ENCODE peak calls at places on chromosomes 11 and 22, in four cellular contexts. G, F, N and E are unnamed samples.

GRCh38 chr11:133946541-133947297 is 10.0 kb downstream of the IGSF9B start:
- DNase-seq in G (no peak), F (no peak), N (no peak), E (no peak)

GRCh38 chr22:32920032-32920628 is 118.6 kb downstream of the TIMP3 start:
- DNase-seq in G (no peak), F (peak; percentile 90), N (peak; percentile 51), E (no peak)

GRCh38 chr11:28144808-28145207 is 36.6 kb downstream of the METTL15 start:
- DNase-seq in G (no peak), F (peak; percentile 26), N (no peak), E (no peak)

GRCh38 chr22:22060200-22061084 is 77.9 kb upstream of the TOP3B start:
- DNase-seq in G (peak; percentile 70), F (peak; percentile 36), N (peak; percentile 56), E (peak; percentile 89)

GRCh38 chr22:32804036-32804435 is 2.5 kb downstream of the TIMP3 start:
- DNase-seq in G (peak; percentile 57), F (peak; percentile 46), N (no peak), E (no peak)

GRCh38 chr11:79052539-79052938 is 388.3 kb downstream of the TENM4 start:
- DNase-seq in G (peak; percentile 25), F (no peak), N (no peak), E (no peak)

GRCh38 chr11:22244986-22245592 is 52.2 kb downstream of the ANO5 start:
- DNase-seq in G (peak; percentile 57), F (peak; percentile 57), N (no peak), E (peak; percentile 5)

GRCh38 chr22:38026130-38027111 is 30.8 kb upstream of the PICK1 start:
- DNase-seq in G (no peak), F (no peak), N (no peak), E (no peak)

GRCh38 chr11:18235394-18235926 is 1.1 kb downstream of the SAA4 start:
- DNase-seq in G (no peak), F (no peak), N (no peak), E (no peak)

GRCh38 chr11:64296236-64296635 is 3.9 kb upstream of the CATSPERZ start:
- DNase-seq in G (peak; percentile 55), F (no peak), N (no peak), E (no peak)

GRCh38 chr22:39212721-39213376 is 31.9 kb downstream of the PDGFB start:
- DNase-seq in G (peak; percentile 51), F (peak; percentile 77), N (no peak), E (no peak)

GRCh38 chr11:61273151-61274078 is 21.7 kb downstream of the VWCE start:
- DNase-seq in G (peak; percentile 34), F (no peak), N (peak; percentile 43), E (no peak)

GRCh38 chr11:78902771-78903507 is 328.3 kb upstream of the NARS2 start:
- DNase-seq in G (no peak), F (no peak), N (no peak), E (no peak)

GRCh38 chr11:103272876-103273275 is 163.7 kb downstream of the DYNC2H1 start:
- DNase-seq in G (no peak), F (no peak), N (no peak), E (no peak)

GRCh38 chr22:38077595-38077994 is 6.4 kb downstream of the SLC16A8 start:
- DNase-seq in G (no peak), F (no peak), N (no peak), E (no peak)

GRCh38 chr11:104795511-104796213 is 102.6 kb downstream of the CASP12 start:
- DNase-seq in G (no peak), F (no peak), N (no peak), E (no peak)

GRCh38 chr11:70556884-70557741 is 158.8 kb downstream of the CTTN start:
- DNase-seq in G (peak; percentile 21), F (no peak), N (peak; percentile 75), E (no peak)

GRCh38 chr11:120413480-120413879 is 77.3 kb downstream of the ARHGEF12 start:
- DNase-seq in G (peak; percentile 87), F (peak; percentile 39), N (no peak), E (no peak)

GRCh38 chr11:29373725-29374124 is 643.1 kb downstream of the KCNA4 start:
- DNase-seq in G (no peak), F (no peak), N (no peak), E (no peak)
- TF ChIP-seq CTCF in G (no peak), F (no peak), N (no peak), E (no peak)

GRCh38 chr11:128846985-128847384 is 20.1 kb downstream of the KCNJ1 start:
- DNase-seq in G (no peak), F (no peak), N (no peak), E (no peak)
- TF ChIP-seq CTCF in G (no peak), F (no peak), N (no peak), E (no peak)

DNA sequence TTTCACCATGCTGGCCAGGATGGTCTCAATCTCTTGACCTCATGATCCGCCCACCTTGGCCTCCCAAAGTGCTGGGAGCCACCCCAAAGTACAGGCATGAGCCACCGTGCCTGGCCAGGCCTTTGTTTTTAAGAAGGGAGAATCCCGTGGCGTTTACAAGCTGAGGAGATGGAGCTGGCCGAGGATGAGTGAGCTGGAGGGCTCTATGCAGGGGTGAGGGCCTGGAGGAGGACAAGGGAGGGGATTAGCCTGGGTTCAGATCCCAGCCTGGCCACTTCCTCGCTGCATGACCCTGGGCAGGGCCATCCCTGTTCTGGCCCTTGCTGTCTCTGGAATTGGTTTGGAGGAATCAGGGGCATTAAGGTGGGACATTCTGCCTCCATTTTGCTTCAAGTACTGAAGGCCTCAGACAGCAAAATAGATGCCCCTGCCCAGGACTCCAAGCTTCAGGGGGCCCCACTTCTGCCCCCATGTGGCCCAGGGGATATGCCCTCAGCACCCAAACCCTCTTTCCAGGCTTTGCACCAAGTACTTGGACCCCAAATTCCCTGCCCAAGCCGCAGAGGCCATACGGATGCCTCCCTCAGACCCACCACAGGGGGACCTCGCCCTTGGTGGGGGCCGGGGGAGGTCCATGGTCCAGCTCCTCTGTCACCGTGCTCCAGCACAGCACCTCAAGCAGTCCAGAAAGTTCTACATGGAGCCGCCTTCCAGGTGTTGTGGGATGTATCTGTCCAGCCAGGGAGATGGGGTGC is 12.1 kb upstream of the LRP5 start:
- DNase-seq in G (no peak), F (no peak), N (no peak), E (no peak)
- TF ChIP-seq CTCF in G (no peak), F (no peak), N (no peak), E (no peak)

GRCh38 chr11:47233989-47234668 is 14.5 kb downstream of the ACP2 start:
- DNase-seq in G (peak; percentile 71), F (peak; percentile 74), N (no peak), E (no peak)
- TF ChIP-seq CTCF in G (peak; percentile 23), F (peak; percentile 59), N (no peak), E (no peak)

DNA sequence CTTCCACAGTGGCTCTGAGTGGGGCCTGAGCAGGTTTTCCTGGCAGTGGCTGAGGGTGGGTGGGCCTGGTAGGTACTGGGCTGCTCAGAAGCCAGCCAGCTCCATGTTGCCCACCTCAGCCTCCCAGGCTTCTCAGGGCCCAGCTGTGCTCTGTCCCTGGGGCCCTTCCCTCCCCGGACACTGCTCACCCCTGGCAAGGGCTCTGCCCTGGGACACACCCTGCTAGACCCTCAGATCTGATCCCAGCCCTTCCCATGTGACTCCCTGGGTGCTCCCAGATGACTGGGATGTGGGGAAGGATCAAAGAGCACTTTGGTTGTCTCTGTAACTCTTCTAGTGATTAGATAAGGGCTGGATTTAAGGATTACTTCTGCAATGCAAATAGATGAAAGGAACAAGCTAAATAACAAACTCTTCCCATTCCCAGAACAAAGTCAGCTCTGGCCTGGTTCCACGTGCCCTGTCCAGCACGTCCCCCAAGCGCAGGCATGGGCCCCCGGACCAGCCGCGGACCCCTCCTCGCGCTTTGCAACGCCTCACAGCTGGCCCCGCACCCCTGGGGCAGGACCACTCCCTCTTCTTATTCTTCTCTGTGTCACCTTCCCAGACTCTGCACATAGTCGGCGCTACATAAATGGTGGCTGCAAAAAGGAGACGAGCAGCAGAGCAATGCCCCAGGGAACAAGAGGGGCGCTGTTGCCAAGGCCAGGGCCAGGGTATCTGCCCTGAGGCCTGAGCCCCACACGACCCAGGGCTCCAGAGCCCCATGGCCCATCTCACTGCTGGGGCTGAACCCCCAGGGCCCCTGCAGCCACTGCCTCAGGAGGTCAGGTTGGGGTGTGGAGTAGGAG is 5.7 kb upstream of the KRTAP5-6 start:
- DNase-seq in G (no peak), F (no peak), N (no peak), E (no peak)
- TF ChIP-seq CTCF in G (no peak), F (no peak), N (no peak), E (no peak)

GRCh38 chr11:90476442-90477007 is 253.7 kb upstream of the CHORDC1 start:
- DNase-seq in G (peak; percentile 86), F (peak; percentile 21), N (no peak), E (no peak)
- TF ChIP-seq CTCF in G (peak; percentile 74), F (no peak), N (no peak), E (peak; percentile 49)

GRCh38 chr22:41052661-41053490 is 39.5 kb upstream of the EP300 start:
- DNase-seq in G (peak; percentile 55), F (peak; percentile 35), N (no peak), E (no peak)

GRCh38 chr22:41062146-41062545 is 30.2 kb upstream of the EP300 start:
- DNase-seq in G (no peak), F (no peak), N (no peak), E (no peak)

GRCh38 chr22:41057076-41057475 is 35.3 kb upstream of the EP300 start:
- DNase-seq in G (no peak), F (no peak), N (no peak), E (no peak)
- TF ChIP-seq CTCF in G (no peak), F (no peak), N (no peak), E (no peak)

DNA sequence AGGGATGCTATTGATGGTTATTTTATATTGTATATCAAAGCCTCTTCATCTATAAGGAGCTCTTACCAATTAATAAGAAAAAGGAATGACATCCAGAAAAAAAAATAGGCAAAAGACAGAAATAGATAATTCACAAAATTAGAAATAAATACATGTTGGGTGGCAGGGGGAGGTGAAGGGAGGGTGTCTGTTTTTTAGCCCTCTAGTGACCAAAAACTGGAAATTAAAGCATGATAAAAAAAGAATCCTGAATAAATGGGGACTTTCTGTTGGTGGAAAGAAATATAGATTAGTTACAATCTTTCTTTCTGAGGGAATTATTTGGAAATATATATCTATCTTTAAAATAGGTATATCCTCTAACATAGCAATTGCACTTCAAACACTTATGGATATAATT is 42.0 kb upstream of the TTC36 start:
- DNase-seq in G (no peak), F (peak; percentile 4), N (no peak), E (no peak)
- TF ChIP-seq CTCF in G (no peak), F (peak; percentile 17), N (no peak), E (peak; percentile 7)

GRCh38 chr22:20530368-20531153 is 23.2 kb downstream of the MED15 start:
- DNase-seq in G (peak; percentile 97), F (no peak), N (no peak), E (no peak)
- TF ChIP-seq CTCF in G (no peak), F (no peak), N (no peak), E (no peak)